ENCODE peak calls at places on chromosomes 6 and 20, in nine cellular contexts. Z is choroid plexus epithelial cell, I is bronchial epithelial cell, F is cardiac fibroblast, H is transverse colon, D is AG04449, K is BE2C, W is AG10803, Y is testis. G is an unnamed sample.

GRCh38 chr6:39610229-39610628 is 115.0 kb downstream of the KIF6 start:
- DNase-seq in Z (peak), I (no peak), F (peak), H (no peak), D (no peak), K (no peak), W (peak), Y (no peak), G (no peak)

GRCh38 chr20:63176035-63176434 is 39.9 kb downstream of the YTHDF1 start:
- DNase-seq in Z (peak), I (no peak), F (no peak), H (no peak), D (no peak), K (no peak), W (no peak), Y (no peak), G (no peak)

GRCh38 chr6:154548130-154548830 is 37.8 kb upstream of the CNKSR3 start:
- DNase-seq in Z (peak), I (no peak), F (peak), H (no peak), D (no peak), K (peak), W (peak), Y (peak), G (peak)

GRCh38 chr6:5728726-5729434 is 277.8 kb downstream of the NRN1 start:
- DNase-seq in Z (peak), I (peak), F (peak), H (no peak), D (no peak), K (no peak), W (peak), Y (no peak), G (peak)

GRCh38 chr6:135851442-135852271 is at the start of gene PDE7B:
- DNase-seq in Z (peak), I (peak), F (peak), H (peak), D (peak), K (peak), W (peak), Y (peak), G (peak)

GRCh38 chr6:167825059-167825758 is 1.5 kb upstream of the AFDN start:
- DNase-seq in Z (no peak), I (no peak), F (peak), H (no peak), D (no peak), K (no peak), W (peak), Y (peak), G (peak)

GRCh38 chr20:50054626-50055511 is 58.1 kb downstream of the UBE2V1 start:
- DNase-seq in Z (peak), I (no peak), F (peak), H (peak), D (no peak), K (peak), W (peak), Y (peak), G (peak)

GRCh38 chr20:48425776-48426175 is 402.0 kb downstream of the PREX1 start:
- DNase-seq in Z (no peak), I (no peak), F (no peak), H (no peak), D (no peak), K (no peak), W (no peak), Y (no peak), G (no peak)

GRCh38 chr20:20578838-20579237 is 133.6 kb downstream of the RALGAPA2 start:
- DNase-seq in Z (no peak), I (no peak), F (no peak), H (no peak), D (no peak), K (no peak), W (no peak), Y (no peak), G (no peak)

DNA sequence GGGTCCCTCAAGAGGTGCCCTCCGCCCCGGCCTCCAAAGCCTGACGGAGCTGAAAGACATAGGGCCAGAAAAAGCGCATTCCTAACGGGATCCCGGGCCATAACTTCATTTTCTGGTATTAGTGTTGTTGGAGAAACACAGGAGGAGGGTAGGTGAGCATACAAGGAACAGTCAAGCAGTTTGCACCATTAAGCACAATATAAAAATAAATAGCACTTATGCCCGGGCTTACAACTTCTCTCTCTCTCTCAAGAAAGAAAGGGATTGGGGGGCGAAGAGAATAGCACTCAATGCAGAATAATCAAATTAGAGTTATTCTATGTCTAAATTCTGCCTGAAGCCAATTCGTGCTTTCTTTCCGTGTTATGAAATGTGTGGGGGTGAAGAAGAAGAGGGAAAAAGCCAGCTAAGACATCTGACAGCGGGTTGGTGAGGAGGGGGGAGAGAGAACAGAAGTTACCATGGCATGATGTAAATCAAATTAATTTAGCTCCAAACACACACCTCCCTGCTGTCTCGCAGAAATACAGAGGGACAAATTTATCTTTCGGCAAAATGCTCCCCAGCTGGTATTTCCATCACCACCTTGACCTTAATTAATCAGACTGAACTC is 493 bp upstream of the METTL24 start:
- DNase-seq in Z (no peak), I (no peak), F (no peak), H (no peak), D (no peak), K (no peak), W (no peak), Y (no peak), G (no peak)
- H3K4me3 ChIP-seq in Z (peak), I (no peak), F (peak), H (peak), D (peak), K (peak), W (peak), Y (peak), G (no peak)

DNA sequence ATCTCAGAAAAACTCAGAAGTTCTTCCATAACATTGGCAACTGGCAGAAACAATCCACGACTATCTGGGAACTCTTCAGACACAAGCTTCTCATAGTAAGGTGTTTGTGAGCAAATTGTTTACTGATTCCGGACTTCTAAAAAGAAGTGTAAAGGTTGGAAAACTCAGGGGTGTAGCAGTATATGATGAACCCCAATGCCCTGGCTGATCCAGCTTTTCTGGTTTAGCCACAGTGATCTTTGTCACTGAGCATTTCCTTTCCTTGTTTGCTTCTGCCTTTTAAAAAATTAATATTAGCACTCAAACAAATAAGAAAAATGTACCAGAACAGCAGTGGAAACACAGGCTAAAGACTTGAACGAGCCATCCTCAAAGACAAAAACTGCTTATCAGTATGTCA is 4.9 kb downstream of the RGS17 start:
- DNase-seq in Z (no peak), I (no peak), F (no peak), H (no peak), D (no peak), K (no peak), W (no peak), Y (no peak), G (no peak)
- TF ChIP-seq CTCF in Z (no peak), I (no peak), F (no peak), H (no peak), D (no peak), K (no peak), W (no peak), Y (no peak), G (no peak)

GRCh38 chr6:89281779-89282246 is 33.3 kb downstream of the GABRR2 start:
- DNase-seq in Z (peak), I (peak), F (peak), H (peak), D (no peak), K (peak), W (peak), Y (peak), G (peak)
- H3K4me3 ChIP-seq in Z (no peak), I (no peak), F (no peak), H (no peak), D (no peak), K (no peak), W (no peak), Y (no peak), G (no peak)

DNA sequence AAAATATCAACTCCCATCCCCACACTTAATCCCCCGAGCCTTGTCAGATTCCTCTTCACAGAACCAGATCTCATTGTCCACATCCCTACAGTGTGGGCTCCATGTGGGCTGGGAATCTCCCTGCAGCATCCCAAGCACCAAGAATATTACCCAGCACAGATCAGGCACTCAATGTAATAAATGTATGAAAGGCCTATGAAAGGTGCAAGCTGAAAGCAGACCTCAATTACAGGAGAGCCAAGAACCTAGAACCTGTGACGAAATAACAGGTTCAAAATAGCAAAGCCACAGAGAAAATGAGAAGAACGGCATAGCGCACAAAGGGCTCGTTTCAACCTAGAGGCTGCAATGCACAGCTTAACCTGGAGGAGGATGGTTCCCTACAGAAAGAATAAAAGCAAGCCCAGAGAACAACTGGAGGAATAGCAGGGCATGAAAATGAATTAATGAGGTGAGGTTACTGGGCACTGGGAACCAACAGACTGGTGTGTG is 3.1 kb downstream of the SLC23A2 start:
- DNase-seq in Z (no peak), I (no peak), F (no peak), H (no peak), D (no peak), K (no peak), W (no peak), Y (no peak), G (no peak)
- TF ChIP-seq CTCF in Z (peak), I (no peak), F (peak), H (no peak), D (no peak), K (no peak), W (no peak), Y (no peak), G (peak)

GRCh38 chr6:84033523-84034451 is at the start of gene MRAP2:
- DNase-seq in Z (peak), I (no peak), F (peak), H (peak), D (no peak), K (peak), W (peak), Y (peak), G (no peak)
- H3K4me3 ChIP-seq in Z (peak), I (peak), F (peak), H (peak), D (peak), K (peak), W (peak), Y (peak), G (peak)

DNA sequence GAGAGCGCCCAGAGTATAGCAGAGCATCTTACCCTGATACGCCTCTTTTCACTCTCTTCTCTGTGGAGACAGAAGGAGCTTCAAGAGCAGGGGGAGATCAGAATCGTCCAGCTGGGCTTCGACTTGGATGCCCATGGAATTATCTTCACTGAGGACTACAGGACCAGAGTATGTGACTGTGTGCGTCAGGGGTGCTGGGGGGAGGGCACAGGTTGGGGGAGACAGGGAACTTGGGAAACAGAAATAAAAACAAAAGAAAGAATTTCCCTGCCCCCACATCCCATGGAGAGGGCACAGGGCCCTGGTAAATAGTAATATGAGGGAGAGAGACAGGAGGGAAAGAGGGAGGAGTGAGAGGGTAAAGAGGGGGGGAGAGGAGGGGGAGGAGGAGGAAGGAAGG is 3.0 kb upstream of the C4A start:
- DNase-seq in Z (no peak), I (no peak), F (no peak), H (no peak), D (no peak), K (no peak), W (no peak), Y (no peak), G (no peak)
- TF ChIP-seq CTCF in Z (no peak), I (no peak), F (no peak), H (no peak), D (no peak), K (no peak), W (no peak), Y (no peak), G (no peak)

DNA sequence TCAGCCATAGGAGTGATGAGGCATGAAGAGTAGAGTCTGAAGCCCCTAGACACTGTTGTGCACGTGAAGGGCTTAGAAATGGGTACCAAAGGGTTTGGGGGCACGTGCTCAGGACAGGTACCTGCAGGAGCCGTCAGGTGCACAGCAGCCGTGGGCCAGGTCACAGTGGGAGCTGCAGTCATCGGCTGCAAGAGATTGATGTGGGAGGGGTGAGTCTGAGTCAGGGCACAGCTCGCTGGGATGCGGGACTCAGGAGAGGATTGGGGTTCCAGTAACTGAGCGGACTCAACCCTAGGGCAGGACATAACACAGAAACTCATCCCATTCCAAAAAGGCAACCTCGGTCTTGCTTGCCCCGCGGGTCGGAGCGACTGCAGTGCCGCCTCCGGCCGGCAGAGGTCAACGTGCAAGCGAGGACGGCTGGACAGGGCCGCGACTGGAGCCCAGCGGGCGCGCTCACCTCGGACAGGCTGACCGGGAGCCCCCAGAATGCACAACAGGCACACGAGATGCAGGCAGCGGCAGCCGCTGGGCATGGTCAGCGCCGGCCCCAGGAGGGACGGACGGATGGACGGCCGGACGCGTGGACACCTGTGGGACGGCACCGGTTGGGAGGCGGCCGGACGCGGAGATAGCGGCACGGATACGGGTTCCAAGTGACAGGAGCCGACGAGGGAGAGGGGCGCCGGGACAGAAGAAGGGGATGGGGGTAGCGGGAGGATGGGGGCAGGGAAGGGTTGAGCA is 886 bp downstream of the DLK2 start:
- DNase-seq in Z (peak), I (peak), F (peak), H (peak), D (peak), K (peak), W (peak), Y (peak), G (peak)
- H3K4me3 ChIP-seq in Z (peak), I (peak), F (peak), H (peak), D (peak), K (peak), W (peak), Y (peak), G (peak)

GRCh38 chr20:13755809-13756208 is 28.9 kb downstream of the ESF1 start:
- DNase-seq in Z (peak), I (no peak), F (peak), H (no peak), D (no peak), K (no peak), W (no peak), Y (no peak), G (peak)
- TF ChIP-seq CTCF in Z (peak), I (no peak), F (no peak), H (no peak), D (no peak), K (no peak), W (peak), Y (no peak), G (peak)

DNA sequence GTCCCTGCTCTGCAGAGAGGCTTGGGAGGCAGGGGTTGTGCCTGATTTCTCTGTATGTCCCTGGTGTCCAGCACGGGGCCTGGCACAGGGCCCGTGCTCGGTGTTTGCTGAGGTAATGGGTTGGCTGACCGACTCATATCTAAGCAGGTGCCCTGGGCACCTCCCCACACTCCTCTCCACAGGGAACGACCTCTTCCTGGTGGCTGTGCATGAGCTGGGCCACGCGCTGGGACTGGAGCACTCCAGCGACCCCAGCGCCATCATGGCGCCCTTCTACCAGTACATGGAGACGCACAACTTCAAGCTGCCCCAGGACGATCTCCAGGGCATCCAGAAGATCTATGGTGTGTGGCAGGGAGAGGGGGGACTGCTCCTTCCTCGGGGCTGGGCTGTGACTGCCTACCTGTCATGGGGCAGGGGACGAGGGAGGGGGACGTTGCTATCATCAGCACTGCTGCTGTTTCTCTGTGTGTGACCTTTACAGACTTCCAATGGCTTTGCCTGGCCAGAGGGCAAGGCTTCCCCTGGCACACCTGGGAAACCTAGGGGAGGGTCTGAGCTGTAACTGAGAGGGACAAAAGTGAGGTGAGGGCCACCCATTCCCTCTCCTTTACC is 14.2 kb downstream of the MMP24OS start:
- DNase-seq in Z (no peak), I (no peak), F (no peak), H (no peak), D (no peak), K (no peak), W (no peak), Y (no peak), G (no peak)
- H3K4me3 ChIP-seq in Z (no peak), I (no peak), F (no peak), H (no peak), D (no peak), K (no peak), W (no peak), Y (no peak), G (no peak)